ENCODE peak calls at places on chromosomes 1 and 21, in five cellular contexts. J is WERI-Rb-1; H is tibial nerve; G is effector memory CD4-positive, alpha-beta T cell; N is CD8-positive, alpha-beta memory T cell. M is an unnamed sample. For H3K27me3, the result is how much of the 10 kb centered on the place peaks cover.

GRCh38 chr1:229252228-229252984 is 18.5 kb upstream of the RAB4A start:
- DNase-seq in H (no peak), N (no peak), J (no peak), G (no peak), M (no peak)

GRCh38 chr1:84299536-84300260 is 1.8 kb upstream of the SAMD13 start:
- DNase-seq in N (no peak), H (no peak), J (no peak), G (no peak), M (peak)

GRCh38 chr1:167467126-167467725 is 51.1 kb downstream of the CD247 start:
- DNase-seq in J (peak), H (no peak), N (no peak), G (no peak), M (peak)

GRCh38 chr1:89312572-89312971 is 39.9 kb upstream of the GBP5 start:
- DNase-seq in N (no peak), H (no peak), J (no peak), G (no peak), M (no peak)

GRCh38 chr21:31143021-31143420 is 104.7 kb upstream of the KRTAP19-8 start:
- DNase-seq in H (no peak), J (no peak), N (no peak), G (no peak), M (no peak)

GRCh38 chr1:45050931-45051748 is 39.1 kb downstream of the UROD start:
- DNase-seq in G (no peak), H (no peak), J (no peak), N (no peak), M (no peak)

GRCh38 chr1:75134939-75135828 is 996 bp downstream of the LHX8 start:
- DNase-seq in G (no peak), J (peak), H (no peak), N (no peak), M (peak)

GRCh38 chr1:48878191-48878940 is 101.7 kb upstream of the BEND5 start:
- DNase-seq in G (no peak), H (no peak), J (no peak), N (no peak), M (no peak)

GRCh38 chr1:160664573-160665051 is 17.8 kb upstream of the SLAMF1 start:
- DNase-seq in N (no peak), G (peak), H (no peak), J (no peak), M (no peak)

GRCh38 chr1:78831731-78832360 is 174.7 kb downstream of the ADGRL4 start:
- DNase-seq in G (no peak), H (no peak), J (no peak), N (no peak), M (no peak)

GRCh38 chr1:6494627-6495026 is 3.2 kb upstream of the PLEKHG5 start:
- DNase-seq in H (no peak), G (no peak), J (no peak), N (no peak), M (no peak)

GRCh38 chr1:81672766-81673165 is 128.0 kb upstream of the ADGRL2 start:
- DNase-seq in J (no peak), H (no peak), G (no peak), N (no peak), M (no peak)

GRCh38 chr1:60044881-60045280 is 28.7 kb downstream of the C1orf87 start:
- DNase-seq in N (no peak), H (no peak), J (no peak), G (no peak), M (no peak)

GRCh38 chr1:51299185-51299584 is 31.2 kb downstream of the TTC39A start:
- DNase-seq in N (no peak), H (no peak), G (no peak), J (no peak), M (peak)

GRCh38 chr1:28172690-28173150 is 3.8 kb downstream of the PTAFR start:
- DNase-seq in G (no peak), N (no peak), H (no peak), J (no peak), M (peak)

GRCh38 chr21:14583629-14584251 is 37.6 kb upstream of the SAMSN1 start:
- DNase-seq in H (no peak), G (no peak), N (no peak), J (no peak), M (no peak)

GRCh38 chr1:221794079-221794670 is 52.3 kb upstream of the DUSP10 start:
- DNase-seq in H (no peak), G (no peak), J (no peak), N (no peak), M (no peak)

GRCh38 chr1:156670791-156671190 is 6.4 kb downstream of the NES start:
- DNase-seq in N (no peak), J (no peak), H (no peak), G (no peak), M (no peak)

GRCh38 chr21:33418686-33419085 is 15.5 kb downstream of the IFNGR2 start:
- DNase-seq in N (no peak), G (no peak), J (no peak), H (peak), M (no peak)

GRCh38 chr21:45056917-45057560 is 17.3 kb upstream of the ADARB1 start:
- DNase-seq in J (no peak), G (no peak), H (no peak), N (no peak), M (no peak)

GRCh38 chr1:109134423-109134822 is 20.5 kb downstream of the ELAPOR1 start:
- DNase-seq in H (no peak), J (no peak), N (no peak), G (no peak), M (no peak)

GRCh38 chr1:109131059-109131458 is 17.1 kb downstream of the ELAPOR1 start:
- DNase-seq in N (no peak), J (no peak), G (no peak), H (no peak), M (no peak)

GRCh38 chr1:109131800-109132199 is 17.9 kb downstream of the ELAPOR1 start:
- DNase-seq in H (no peak), G (no peak), N (no peak), J (no peak), M (no peak)

GRCh38 chr1:109133815-109134214 is 19.9 kb downstream of the ELAPOR1 start:
- DNase-seq in G (no peak), N (no peak), H (peak), J (no peak), M (no peak)

GRCh38 chr1:109132980-109133379 is 19.1 kb downstream of the ELAPOR1 start:
- DNase-seq in G (no peak), N (no peak), H (no peak), J (no peak), M (no peak)
- H3K27me3 ChIP-seq in G (under half), N (under half), H (under half), J (under half), M (under half)

DNA sequence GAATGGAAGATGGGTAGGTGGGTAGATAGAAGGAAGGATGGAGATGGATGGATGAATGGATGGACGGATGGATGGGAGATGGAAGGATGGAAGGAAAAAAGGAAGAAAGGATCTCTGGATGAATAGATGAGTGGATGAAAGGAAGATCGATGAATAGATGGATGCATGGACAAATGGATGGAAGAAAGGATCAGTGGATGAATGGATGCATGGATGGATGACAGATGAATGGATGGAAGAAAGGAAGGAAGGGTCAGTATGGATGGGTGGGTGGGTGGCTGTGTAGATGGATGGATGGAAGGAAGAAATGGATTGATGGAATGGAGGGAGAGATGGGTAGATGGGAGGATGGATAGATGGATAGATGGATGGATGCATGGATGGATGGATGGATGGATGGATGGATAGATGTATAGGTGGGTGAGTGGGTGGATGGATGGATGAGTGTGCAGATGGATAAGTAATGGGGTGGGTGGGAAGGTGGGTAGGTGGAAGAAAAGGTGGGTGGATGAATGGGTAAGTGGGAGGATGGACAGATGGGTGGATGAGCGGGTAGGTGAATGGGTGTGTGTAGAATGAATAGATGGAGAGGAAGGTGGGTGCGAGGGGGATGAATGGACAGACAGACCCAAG is 14.6 kb downstream of the KIF17 start:
- DNase-seq in G (no peak), N (no peak), J (no peak), H (no peak), M (no peak)
- H3K27me3 ChIP-seq in G (under half), N (under half), J (under half), H (under half), M (under half)

DNA sequence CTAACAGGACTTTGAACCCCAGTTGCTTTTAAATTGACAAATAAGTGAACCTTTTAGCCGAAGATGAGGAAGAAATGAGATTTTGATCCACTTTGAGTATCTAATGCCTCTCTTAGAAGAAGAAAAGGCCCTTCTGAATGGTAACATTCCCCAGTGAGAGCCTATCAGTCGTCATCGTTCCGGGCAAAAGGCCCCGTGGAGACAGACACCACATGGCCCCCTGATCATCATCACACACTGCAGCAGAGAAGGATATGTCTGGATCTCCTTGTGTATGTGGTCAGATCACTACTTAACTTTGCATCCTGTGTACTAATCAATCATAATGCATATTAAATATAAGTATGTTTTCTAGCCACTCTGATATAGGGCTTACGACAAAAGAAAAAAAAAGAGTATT is 87.3 kb upstream of the SMYD2 start:
- DNase-seq in H (no peak), G (no peak), J (no peak), N (no peak), M (no peak)
- H3K27me3 ChIP-seq in H (under half), G (under half), J (under half), N (under half), M (under half)

GRCh38 chr1:26323382-26323781 is 5.6 kb downstream of the CD52 start:
- DNase-seq in H (no peak), G (no peak), J (no peak), N (no peak), M (no peak)

GRCh38 chr1:26321315-26322041 is 3.7 kb downstream of the CD52 start:
- DNase-seq in H (peak), G (peak), J (peak), N (peak), M (peak)

GRCh38 chr1:26322042-26322331 is 4.2 kb downstream of the CD52 start:
- DNase-seq in N (no peak), H (no peak), J (no peak), G (no peak), M (peak)

GRCh38 chr1:26327956-26328362 is 10.2 kb downstream of the CD52 start:
- DNase-seq in H (no peak), N (no peak), J (peak), G (no peak), M (no peak)

GRCh38 chr1:26324550-26324949 is 6.8 kb downstream of the CD52 start:
- DNase-seq in N (no peak), J (no peak), H (no peak), G (no peak), M (no peak)
- H3K27me3 ChIP-seq in N (under half), J (under half), H (under half), G (under half), M (under half)

GRCh38 chr1:113678159-113678469 is 81.2 kb downstream of the PHTF1 start:
- DNase-seq in N (no peak), G (no peak), H (no peak), J (no peak), M (no peak)

GRCh38 chr1:113675299-113675698 is 84.0 kb downstream of the PHTF1 start:
- DNase-seq in H (no peak), N (no peak), G (no peak), J (no peak), M (no peak)

GRCh38 chr1:113677250-113678158 is 81.8 kb downstream of the PHTF1 start:
- DNase-seq in G (no peak), N (no peak), H (no peak), J (peak), M (peak)

GRCh38 chr1:113674591-113674990 is 84.7 kb downstream of the PHTF1 start:
- DNase-seq in G (no peak), H (no peak), J (no peak), N (no peak), M (no peak)

DNA sequence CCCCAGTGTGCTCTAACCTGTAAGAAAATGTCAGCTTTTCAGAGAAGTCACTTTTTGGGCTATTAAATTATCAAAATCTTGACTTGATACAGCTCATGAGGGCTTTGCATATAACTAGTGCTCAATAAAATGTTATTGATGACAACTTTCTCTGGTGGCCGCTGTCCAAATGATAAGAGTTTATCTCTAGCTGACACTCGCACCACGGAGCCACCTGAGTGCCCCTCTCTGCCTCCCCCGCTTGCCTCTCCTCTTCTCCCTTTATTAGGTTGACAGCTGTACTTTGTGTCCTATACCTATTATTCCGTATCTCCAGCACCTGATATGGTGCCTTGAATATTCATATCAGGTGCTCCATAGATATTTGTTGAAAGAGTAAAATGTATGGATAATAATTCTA is 82.8 kb downstream of the PHTF1 start:
- DNase-seq in J (no peak), N (no peak), G (no peak), H (no peak), M (no peak)
- H3K27me3 ChIP-seq in J (under half), N (under half), G (under half), H (under half), M (under half)

GRCh38 chr1:180239145-180240096 is 9.4 kb downstream of the LHX4 start:
- DNase-seq in G (no peak), J (no peak), N (no peak), H (no peak), M (peak)
- H3K27me3 ChIP-seq in G (under half), J (under half), N (half or more), H (half or more), M (under half)

DNA sequence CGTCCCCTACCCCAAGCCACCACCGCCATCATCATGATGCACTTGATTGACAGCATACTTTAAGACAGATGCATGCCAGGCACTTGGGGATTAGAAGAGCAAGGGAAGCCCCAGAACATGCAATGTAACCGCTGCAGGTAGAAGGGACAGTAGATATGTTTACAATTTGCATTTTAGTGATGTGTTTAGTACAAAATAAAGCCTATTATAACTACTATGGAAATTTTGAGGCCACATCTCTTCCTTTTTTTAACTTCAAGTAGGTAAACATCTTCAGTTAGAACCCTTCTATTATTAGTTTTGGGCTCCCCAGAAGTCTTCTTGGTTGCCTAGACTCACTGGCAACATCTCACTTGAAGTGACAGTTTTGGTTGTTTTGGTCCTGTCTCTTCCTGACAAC is 25.3 kb downstream of the CR1L start:
- DNase-seq in J (no peak), G (no peak), H (no peak), N (no peak), M (no peak)
- H3K27me3 ChIP-seq in J (half or more), G (under half), H (half or more), N (under half), M (under half)

DNA sequence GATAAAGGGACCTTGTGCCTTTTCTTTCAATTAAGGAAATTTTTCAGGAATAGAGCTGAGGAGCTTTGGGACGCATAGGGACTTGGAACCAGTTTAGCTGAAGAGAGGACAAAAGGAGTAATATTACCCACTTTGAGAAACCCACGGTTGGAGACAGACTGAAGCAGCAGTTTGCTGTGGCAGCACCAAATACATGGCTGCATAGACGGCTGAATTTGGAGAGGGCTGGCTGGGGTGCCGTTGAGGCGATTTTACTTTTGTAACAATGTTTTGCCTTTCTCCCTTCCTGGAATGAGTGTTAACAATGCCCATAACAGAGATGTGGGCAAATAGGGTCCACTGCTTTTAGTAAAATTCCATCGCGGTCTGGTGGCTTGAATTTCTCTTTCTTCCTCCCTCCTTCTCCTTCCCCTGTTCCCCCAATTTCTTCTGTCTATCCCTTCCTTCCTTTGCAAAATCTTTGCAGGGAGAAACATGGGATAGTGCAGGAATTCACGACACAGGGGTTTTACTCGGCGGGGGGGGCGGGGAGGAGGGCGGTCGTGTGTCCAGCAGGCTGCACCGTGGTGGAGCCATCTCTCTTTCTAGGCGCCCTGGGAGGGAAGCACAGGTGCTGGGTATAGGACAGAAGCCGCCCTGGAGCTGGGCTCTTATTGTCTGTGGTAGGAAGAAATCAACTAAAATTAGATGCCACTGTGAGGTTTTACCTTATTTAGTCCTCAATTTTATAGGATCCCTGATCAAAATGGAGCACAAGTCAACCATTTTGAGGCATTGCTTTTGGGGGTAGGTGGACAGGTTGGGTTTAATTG is 6.8 kb downstream of the LHX4 start:
- DNase-seq in J (no peak), H (no peak), N (no peak), G (no peak), M (no peak)
- H3K27me3 ChIP-seq in J (under half), H (half or more), N (half or more), G (under half), M (half or more)

GRCh38 chr1:2136836-2137235 is 57.7 kb downstream of the FAAP20 start:
- DNase-seq in G (no peak), N (no peak), H (no peak), J (no peak), M (no peak)

GRCh38 chr1:2143814-2144500 is 50.6 kb downstream of the FAAP20 start:
- DNase-seq in N (no peak), G (no peak), H (no peak), J (no peak), M (no peak)

GRCh38 chr1:2137257-2138121 is 57.1 kb downstream of the FAAP20 start:
- DNase-seq in G (no peak), H (no peak), N (no peak), J (peak), M (no peak)

GRCh38 chr1:2144501-2145090 is 50.0 kb downstream of the FAAP20 start:
- DNase-seq in N (no peak), H (no peak), J (no peak), G (no peak), M (no peak)

GRCh38 chr1:2141025-2141424 is 53.5 kb downstream of the FAAP20 start:
- DNase-seq in G (no peak), J (no peak), H (no peak), N (no peak), M (no peak)
- H3K27me3 ChIP-seq in G (under half), J (under half), H (under half), N (under half), M (under half)

GRCh38 chr1:41381691-41382530 is 20.7 kb downstream of the FOXO6 start:
- DNase-seq in G (no peak), H (no peak), J (no peak), N (peak), M (peak)
- H3K27me3 ChIP-seq in G (under half), H (under half), J (under half), N (under half), M (half or more)